ENCODE peak calls at places on chromosomes 2 and 18, in eight cellular contexts. O is gastrocnemius medialis; Z is sigmoid colon; W is spleen; U is CD8-positive, alpha-beta memory T cell; C is A549; P is upper lobe of right lung; I is DND-41. X is an unnamed sample.

GRCh38 chr18:13141209-13141608 is 77.4 kb upstream of the LDLRAD4 start:
- DNase-seq in O (no peak), Z (no peak), W (no peak), U (no peak), C (no peak), P (no peak), I (no peak), X (no peak)

GRCh38 chr18:35041752-35042379 is 653 bp downstream of the MAPRE2 start:
- DNase-seq in O (no peak), Z (no peak), W (no peak), U (no peak), C (no peak), P (no peak), I (no peak), X (no peak)

GRCh38 chr2:50851891-50852290 is 180.0 kb downstream of the NRXN1 start:
- DNase-seq in O (no peak), Z (no peak), W (no peak), U (no peak), C (no peak), P (no peak), I (no peak), X (no peak)

GRCh38 chr18:29737620-29738019 is 1304.9 kb downstream of the DSC3 start:
- DNase-seq in O (no peak), Z (no peak), W (peak), U (no peak), C (no peak), P (no peak), I (no peak), X (no peak)

GRCh38 chr18:11948852-11949523 is 32.3 kb upstream of the IMPA2 start:
- DNase-seq in O (no peak), Z (no peak), W (peak), U (no peak), C (no peak), P (no peak), I (no peak), X (no peak)

GRCh38 chr2:237062585-237062984 is 23.1 kb upstream of the COPS8 start:
- DNase-seq in O (no peak), Z (no peak), W (no peak), U (no peak), C (no peak), P (no peak), I (no peak), X (no peak)

GRCh38 chr2:121095257-121096080 is 189.5 kb downstream of the TFCP2L1 start:
- DNase-seq in O (peak), Z (peak), W (peak), U (no peak), C (peak), P (peak), I (no peak), X (peak)

GRCh38 chr2:185738679-185739472 is at the start of gene FSIP2:
- DNase-seq in O (no peak), Z (peak), W (peak), U (no peak), C (no peak), P (peak), I (no peak), X (peak)

GRCh38 chr2:98476192-98476868 is 31.7 kb downstream of the INPP4A start:
- DNase-seq in O (no peak), Z (peak), W (peak), U (no peak), C (no peak), P (no peak), I (no peak), X (no peak)

GRCh38 chr2:117785740-117786139 is 28.8 kb upstream of the DDX18 start:
- DNase-seq in O (no peak), Z (no peak), W (no peak), U (no peak), C (peak), P (no peak), I (peak), X (no peak)

GRCh38 chr18:63376493-63377053 is 9.6 kb upstream of the KDSR start:
- DNase-seq in O (no peak), Z (no peak), W (no peak), U (no peak), C (no peak), P (no peak), I (no peak), X (no peak)

GRCh38 chr2:3712841-3713503 is 9.6 kb downstream of the DCDC2C start:
- DNase-seq in O (no peak), Z (no peak), W (no peak), U (no peak), C (no peak), P (no peak), I (no peak), X (no peak)

GRCh38 chr2:222877556-222878278 is 16.9 kb downstream of the ACSL3 start:
- DNase-seq in O (no peak), Z (no peak), W (no peak), U (no peak), C (no peak), P (no peak), I (no peak), X (no peak)

GRCh38 chr2:205596581-205596980 is 85.7 kb upstream of the NRP2 start:
- DNase-seq in O (no peak), Z (no peak), W (no peak), U (no peak), C (no peak), P (no peak), I (no peak), X (no peak)

GRCh38 chr2:152925540-152926448 is 207.4 kb downstream of the ARL6IP6 start:
- DNase-seq in O (no peak), Z (peak), W (peak), U (no peak), C (peak), P (peak), I (peak), X (peak)

GRCh38 chr18:13453714-13454113 is 235.2 kb downstream of the LDLRAD4 start:
- DNase-seq in O (no peak), Z (peak), W (no peak), U (no peak), C (no peak), P (no peak), I (peak), X (no peak)

GRCh38 chr2:88230912-88231311 is 60.8 kb downstream of the THNSL2 start:
- DNase-seq in O (no peak), Z (no peak), W (no peak), U (no peak), C (no peak), P (no peak), I (no peak), X (no peak)

GRCh38 chr2:231715988-231716616 is 7.8 kb downstream of the PTMA start:
- DNase-seq in O (no peak), Z (no peak), W (peak), U (no peak), C (no peak), P (no peak), I (peak), X (no peak)

GRCh38 chr18:48405971-48406370 is 3.2 kb downstream of the ZBTB7C start:
- DNase-seq in O (no peak), Z (no peak), W (no peak), U (no peak), C (no peak), P (no peak), I (no peak), X (no peak)

GRCh38 chr2:65658871-65659270 is 226.5 kb upstream of the SPRED2 start:
- DNase-seq in O (no peak), Z (no peak), W (no peak), U (no peak), C (no peak), P (no peak), I (no peak), X (no peak)

GRCh38 chr2:196088209-196088608 is 19.6 kb upstream of the DNAH7 start:
- DNase-seq in O (no peak), Z (no peak), W (no peak), U (no peak), C (no peak), P (no peak), I (no peak), X (no peak)

GRCh38 chr18:54086046-54086802 is 138.2 kb downstream of the MBD2 start:
- DNase-seq in O (no peak), Z (no peak), W (no peak), U (no peak), C (no peak), P (no peak), I (no peak), X (no peak)

GRCh38 chr2:127670055-127670956 is 5.0 kb downstream of the LIMS2 start:
- DNase-seq in O (no peak), Z (peak), W (no peak), U (no peak), C (no peak), P (no peak), I (no peak), X (no peak)

GRCh38 chr2:125698280-125698679 is 957.7 kb upstream of the GYPC start:
- DNase-seq in O (no peak), Z (no peak), W (no peak), U (no peak), C (no peak), P (no peak), I (no peak), X (no peak)

GRCh38 chr18:59898609-59899297 is 1.0 kb upstream of the PMAIP1 start:
- DNase-seq in O (no peak), Z (no peak), W (peak), U (no peak), C (no peak), P (no peak), I (no peak), X (no peak)

GRCh38 chr2:27428978-27429541 is 629 bp downstream of the NRBP1 start:
- DNase-seq in O (peak), Z (peak), W (peak), U (peak), C (peak), P (peak), I (peak), X (peak)

GRCh38 chr18:30858562-30858961 is 184.0 kb downstream of the DSC3 start:
- DNase-seq in O (no peak), Z (no peak), W (no peak), U (no peak), C (no peak), P (no peak), I (no peak), X (no peak)

GRCh38 chr2:209772316-209772715 is 684 bp downstream of the UNC80 start:
- DNase-seq in O (no peak), Z (no peak), W (no peak), U (no peak), C (no peak), P (no peak), I (no peak), X (no peak)

GRCh38 chr2:186503827-186504606 is 18.0 kb downstream of the ZC3H15 start:
- DNase-seq in O (no peak), Z (no peak), W (no peak), U (no peak), C (peak), P (no peak), I (no peak), X (no peak)

GRCh38 chr2:231563378-231563961 is 29.2 kb upstream of the TEX44 start:
- DNase-seq in O (no peak), Z (peak), W (no peak), U (no peak), C (peak), P (no peak), I (peak), X (no peak)

GRCh38 chr2:43212931-43213330 is 13.5 kb downstream of the ZFP36L2 start:
- DNase-seq in O (peak), Z (peak), W (peak), U (no peak), C (no peak), P (peak), I (no peak), X (peak)

DNA sequence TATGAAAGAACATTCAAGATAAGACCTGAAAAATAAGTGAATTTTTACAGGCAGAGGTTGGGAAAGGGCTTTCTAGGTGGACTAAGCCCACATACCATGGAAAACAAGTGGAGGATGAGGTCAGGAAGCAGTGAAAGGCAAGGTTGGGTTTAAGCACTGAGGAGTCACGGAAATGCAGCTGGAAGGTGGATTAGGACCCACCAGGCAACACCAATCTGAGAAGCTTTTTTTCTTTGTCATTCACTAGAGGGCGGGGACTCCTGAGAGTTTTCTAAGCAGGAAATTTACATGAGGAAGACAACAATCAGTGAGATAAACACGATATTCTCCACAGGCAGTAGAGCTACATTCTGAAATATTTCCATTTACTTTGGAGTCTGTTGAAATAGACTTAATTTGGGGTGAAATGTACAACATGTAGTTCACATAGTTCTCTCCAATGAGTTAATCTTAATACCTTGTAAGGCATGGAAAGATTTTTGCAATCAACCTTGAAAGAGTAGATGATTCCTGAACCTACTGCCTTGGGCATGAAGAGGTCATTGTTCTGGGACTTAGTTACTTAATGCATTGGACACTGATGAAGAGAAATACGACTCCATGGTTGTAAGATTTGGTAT is 40.7 kb downstream of the VIT start:
- DNase-seq in O (no peak), Z (no peak), W (no peak), U (no peak), C (no peak), P (no peak), I (no peak), X (no peak)
- H3K27ac ChIP-seq in O (no peak), Z (no peak), W (no peak), U (no peak), C (no peak), P (no peak), I (no peak), X (no peak)

DNA sequence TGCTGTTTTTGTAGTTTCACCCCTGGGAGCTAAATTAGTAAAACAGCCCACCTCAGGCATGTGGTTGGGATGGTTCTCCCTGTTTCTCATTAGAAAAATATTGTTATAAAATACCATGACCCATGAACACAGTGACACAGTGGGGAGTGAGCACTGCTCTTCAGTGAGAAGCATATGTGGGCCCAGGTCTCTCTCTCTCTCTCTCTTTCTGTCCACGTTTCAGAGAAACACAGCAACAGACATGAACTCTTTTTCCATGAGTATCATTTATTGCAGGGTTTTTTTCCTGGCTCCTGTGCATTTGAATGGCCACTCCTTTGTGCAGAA is 41.3 kb downstream of the CYRIA start:
- DNase-seq in O (no peak), Z (no peak), W (no peak), U (no peak), C (no peak), P (no peak), I (no peak), X (no peak)
- H3K27ac ChIP-seq in O (peak), Z (peak), W (peak), U (no peak), C (no peak), P (peak), I (no peak), X (peak)

DNA sequence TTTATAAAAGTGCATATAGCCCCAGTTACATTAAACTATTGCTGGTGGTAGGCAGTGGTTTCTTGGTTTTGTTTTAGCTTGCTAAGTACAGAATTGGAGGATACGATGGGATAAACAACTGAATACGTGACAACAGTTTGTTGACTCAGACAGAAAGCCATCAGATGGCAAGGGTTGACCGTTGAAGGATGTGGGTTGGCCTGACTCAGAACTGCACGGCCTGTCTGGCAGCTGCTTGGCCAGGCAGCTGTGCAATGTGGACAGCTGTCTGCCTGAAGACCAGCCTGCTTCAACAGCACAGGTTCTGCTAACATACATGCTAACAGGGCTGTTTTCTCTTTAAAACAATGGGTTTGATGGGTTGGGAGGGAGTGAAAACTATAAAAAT is 46.6 kb downstream of the PRKRA start:
- DNase-seq in O (peak), Z (no peak), W (no peak), U (no peak), C (no peak), P (no peak), I (no peak), X (no peak)
- H3K27ac ChIP-seq in O (peak), Z (no peak), W (no peak), U (no peak), C (no peak), P (no peak), I (no peak), X (no peak)

DNA sequence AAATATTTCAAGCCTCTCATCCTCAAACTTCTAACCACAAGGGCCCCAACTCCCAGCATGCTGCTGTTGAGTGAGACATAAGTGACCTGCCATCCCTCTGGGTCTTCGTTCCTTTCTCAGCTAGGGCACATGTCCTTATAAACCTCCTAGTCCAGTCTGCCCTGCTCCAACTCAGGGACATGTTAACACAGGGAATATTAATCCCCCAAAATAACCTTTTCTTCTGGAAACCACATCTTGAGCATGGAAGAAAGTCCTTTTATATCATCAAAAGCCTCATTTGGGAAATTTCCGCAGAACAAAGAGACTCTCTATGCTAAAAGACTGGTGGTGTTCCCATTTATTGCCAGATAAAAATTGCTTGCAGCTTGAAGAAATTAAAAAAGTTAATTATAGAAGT is 14.4 kb downstream of the TNP1 start:
- DNase-seq in O (no peak), Z (no peak), W (no peak), U (no peak), C (no peak), P (no peak), I (no peak), X (no peak)
- H3K27ac ChIP-seq in O (no peak), Z (no peak), W (no peak), U (no peak), C (no peak), P (no peak), I (no peak), X (no peak)

DNA sequence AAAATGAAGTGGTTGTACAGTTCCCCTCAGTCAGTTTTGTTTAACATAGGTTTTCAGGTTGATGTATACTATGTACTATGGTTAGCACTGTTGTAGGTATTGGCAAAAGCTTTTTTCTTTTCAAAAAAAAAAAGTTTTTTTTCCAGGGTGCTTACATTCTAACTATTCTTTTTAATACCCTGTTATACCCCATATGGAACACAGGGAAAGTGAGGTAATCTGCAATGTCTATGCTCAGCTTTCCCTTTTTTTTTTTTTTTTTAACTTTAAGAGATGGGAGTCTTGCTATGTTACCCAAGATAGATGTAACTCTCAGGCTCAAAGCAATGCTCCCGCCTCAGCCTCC is 590 bp upstream of the CCDC138 start:
- DNase-seq in O (no peak), Z (no peak), W (no peak), U (no peak), C (no peak), P (no peak), I (no peak), X (no peak)
- H3K27ac ChIP-seq in O (peak), Z (peak), W (peak), U (peak), C (peak), P (peak), I (peak), X (peak)

DNA sequence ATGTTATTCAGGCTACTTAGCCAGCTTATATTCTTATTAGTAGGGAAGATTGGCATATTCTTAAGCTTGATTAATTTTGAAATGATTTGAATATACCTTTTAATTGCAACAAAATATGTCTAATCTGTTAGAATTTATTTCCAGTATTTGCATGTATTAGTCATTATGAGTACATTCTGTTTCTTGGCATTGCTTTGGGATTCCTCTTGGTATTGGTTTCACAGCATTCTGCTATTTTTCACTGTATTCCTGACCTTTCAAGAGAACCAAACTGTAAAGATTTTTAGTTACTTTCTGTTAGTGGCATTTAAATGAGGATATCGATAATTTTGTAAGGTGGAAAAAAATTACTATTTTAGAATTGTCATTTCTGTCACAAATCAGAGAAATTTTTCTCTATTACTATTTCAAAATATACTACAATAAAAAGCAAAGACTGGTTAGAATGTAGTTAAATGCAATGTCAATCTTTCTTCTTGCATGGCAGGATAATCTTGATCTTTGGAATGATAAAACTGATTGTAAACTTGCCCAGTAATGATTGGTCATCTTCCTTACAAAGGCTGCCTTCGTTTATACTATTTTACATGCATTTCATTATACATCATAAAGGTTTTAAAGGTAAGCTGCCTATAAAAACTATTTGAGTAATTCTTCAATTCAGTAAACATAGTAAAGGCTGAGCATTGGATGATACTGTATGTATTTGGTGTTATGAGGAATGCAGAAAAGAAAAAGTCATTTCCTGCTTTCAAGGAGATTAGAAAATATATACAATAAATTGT is 86.1 kb downstream of the SLC4A10 start:
- DNase-seq in O (no peak), Z (no peak), W (no peak), U (no peak), C (no peak), P (no peak), I (no peak), X (no peak)
- H3K27ac ChIP-seq in O (no peak), Z (no peak), W (peak), U (no peak), C (no peak), P (no peak), I (no peak), X (no peak)

GRCh38 chr2:235740821-235741220 is 247.0 kb downstream of the AGAP1 start:
- DNase-seq in O (no peak), Z (no peak), W (no peak), U (no peak), C (peak), P (no peak), I (peak), X (no peak)
- H3K27ac ChIP-seq in O (no peak), Z (no peak), W (no peak), U (no peak), C (no peak), P (no peak), I (no peak), X (no peak)

DNA sequence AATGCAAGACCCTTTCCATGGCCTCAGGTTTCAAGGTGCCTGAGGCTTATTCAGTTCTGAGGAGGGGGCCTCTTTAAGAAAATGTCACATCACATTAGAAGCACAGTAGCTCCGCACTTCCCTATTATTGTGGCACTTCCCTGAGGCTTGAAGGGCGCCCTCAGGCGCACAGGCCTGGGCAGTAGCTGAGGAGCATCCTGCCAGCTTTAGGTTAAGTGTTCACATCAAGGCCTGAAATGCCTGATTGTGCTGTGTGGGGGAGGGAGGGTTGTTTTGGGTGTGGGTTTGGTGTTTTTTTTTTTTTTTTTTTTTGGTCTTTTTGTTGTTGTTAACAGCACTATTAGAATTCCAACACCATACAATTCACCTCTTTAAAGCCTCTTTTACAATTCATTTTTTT is 107.9 kb downstream of the CABLES1 start:
- DNase-seq in O (no peak), Z (no peak), W (no peak), U (no peak), C (no peak), P (no peak), I (peak), X (no peak)
- H3K27ac ChIP-seq in O (no peak), Z (no peak), W (no peak), U (no peak), C (no peak), P (no peak), I (no peak), X (no peak)